ENCODE peak calls at places on chromosomes 4 and X, in four cellular contexts. C is tibial nerve, E is uterus, J is adrenal gland. R is an unnamed sample.

GRCh38 chrX:104668550-104668949 is 102.6 kb downstream of the IL1RAPL2 start:
- DNase-seq in J (no peak), E (no peak), C (peak), R (no peak)

GRCh38 chr4:143443728-143444127 is 69.8 kb upstream of the SMARCA5 start:
- DNase-seq in E (no peak), C (no peak), J (no peak), R (no peak)

GRCh38 chr4:15809058-15809457 is 30.9 kb downstream of the CD38 start:
- DNase-seq in J (no peak), E (no peak), C (no peak), R (no peak)

GRCh38 chrX:107780525-107780924 is 3.0 kb downstream of the NCBP2L start:
- DNase-seq in J (no peak), E (no peak), C (no peak), R (peak)

GRCh38 chr4:125951275-125951887 is 636.6 kb downstream of the FAT4 start:
- DNase-seq in J (no peak), C (no peak), E (no peak), R (no peak)

GRCh38 chr4:38728651-38729141 is 54.1 kb downstream of the TLR10 start:
- DNase-seq in J (no peak), E (no peak), C (no peak), R (no peak)

GRCh38 chr4:120056249-120056648 is 10.4 kb downstream of the MAD2L1 start:
- DNase-seq in C (no peak), J (no peak), E (no peak), R (no peak)

GRCh38 chrX:10926906-10927305 is 184.2 kb upstream of the HCCS start:
- DNase-seq in E (no peak), C (no peak), J (no peak), R (no peak)

GRCh38 chr4:81215936-81216335 is 914 bp upstream of the PRKG2 start:
- DNase-seq in E (no peak), J (no peak), C (no peak), R (no peak)

GRCh38 chrX:70132877-70133302 is 357 bp upstream of the IGBP1 start:
- DNase-seq in E (no peak), C (no peak), J (no peak), R (no peak)

GRCh38 chr4:122827258-122827887 is 742 bp downstream of the FGF2 start:
- DNase-seq in J (peak), C (peak), E (peak), R (no peak)

GRCh38 chr4:23884731-23885130 is 5.1 kb downstream of the PPARGC1A start:
- DNase-seq in J (no peak), C (no peak), E (no peak), R (no peak)

GRCh38 chr4:78904143-78904542 is 35.1 kb downstream of the PAQR3 start:
- DNase-seq in C (no peak), J (no peak), E (no peak), R (no peak)

GRCh38 chr4:184413227-184414064 is 60.9 kb downstream of the IRF2 start:
- DNase-seq in C (no peak), J (no peak), E (no peak), R (no peak)

GRCh38 chr4:164748375-164748774 is 5.6 kb upstream of the SMIM31 start:
- DNase-seq in C (no peak), E (no peak), J (no peak), R (no peak)

GRCh38 chr4:114659386-114660008 is 60.9 kb downstream of the UGT8 start:
- DNase-seq in E (peak), C (peak), J (peak), R (no peak)

GRCh38 chr4:77153016-77153415 is 4.0 kb upstream of the CCNG2 start:
- DNase-seq in J (no peak), C (no peak), E (no peak), R (no peak)

GRCh38 chrX:39895228-39896110 is 202.3 kb downstream of the BCOR start:
- DNase-seq in J (no peak), E (no peak), C (no peak), R (no peak)

GRCh38 chrX:112839856-112840255 is 775 bp downstream of the AMOT start:
- DNase-seq in E (no peak), J (no peak), C (no peak), R (no peak)

GRCh38 chrX:38561951-38562719 is 793 bp downstream of the TSPAN7 start:
- DNase-seq in J (peak), E (peak), C (no peak), R (peak)

GRCh38 chr4:114905017-114905416 is 208.4 kb downstream of the NDST4 start:
- DNase-seq in J (no peak), E (no peak), C (no peak), R (no peak)

GRCh38 chr4:68342139-68342538 is 7.8 kb downstream of the YTHDC1 start:
- DNase-seq in J (peak), E (no peak), C (no peak), R (no peak)

GRCh38 chr4:48538358-48538757 is 48.3 kb downstream of the ZAR1 start:
- DNase-seq in J (no peak), E (no peak), C (no peak), R (no peak)

GRCh38 chrX:150574824-150575409 is 6.5 kb downstream of the MTM1 start:
- DNase-seq in C (no peak), J (no peak), E (no peak), R (no peak)
- H3K4me3 ChIP-seq in C (no peak), J (no peak), E (no peak), R (no peak)

DNA sequence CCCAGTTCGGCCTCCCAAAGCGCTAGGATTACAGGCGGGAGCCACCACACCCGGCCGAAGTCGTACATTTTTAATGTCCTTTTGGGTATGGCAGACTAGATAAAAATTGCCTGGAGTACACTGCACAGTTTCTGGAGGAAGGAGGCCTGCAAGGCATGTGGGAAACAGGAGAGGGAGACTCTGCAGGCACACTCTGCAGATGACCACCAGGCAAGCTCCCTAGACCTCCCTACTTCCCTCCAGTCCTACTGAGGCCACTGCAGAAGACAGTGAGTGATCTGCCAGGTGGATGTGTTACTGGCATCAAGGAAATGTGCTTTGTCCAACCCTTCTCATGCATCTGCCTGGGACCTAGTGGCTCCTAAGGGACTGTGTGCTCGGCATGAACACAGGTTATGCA is 11.4 kb downstream of the PDLIM3 start:
- DNase-seq in E (no peak), J (no peak), C (no peak), R (no peak)
- TF ChIP-seq POLR2A in E (no peak), J (no peak), C (no peak), R (no peak)

DNA sequence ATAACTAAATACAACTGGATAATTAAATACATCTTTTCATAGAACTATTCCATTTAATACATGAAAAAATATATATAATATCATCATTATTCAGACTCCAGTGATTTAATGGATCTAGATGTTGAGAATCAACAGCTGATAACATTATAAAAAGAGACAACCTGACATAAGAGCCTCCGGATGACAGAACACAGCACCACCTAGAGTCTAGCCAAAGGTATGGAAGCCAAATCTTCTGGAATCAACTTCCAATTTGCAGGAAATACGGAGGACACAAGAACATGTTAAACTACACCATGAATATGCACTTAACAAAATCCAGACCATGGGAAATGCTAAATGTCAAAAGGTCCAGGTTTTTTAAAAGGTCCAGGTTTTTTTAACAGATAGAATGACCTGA is 55.0 kb downstream of the LRBA start:
- DNase-seq in C (no peak), E (no peak), J (no peak), R (no peak)
- TF ChIP-seq CTCF in C (peak), E (peak), J (peak), R (no peak)

GRCh38 chr4:153497988-153498967 is 32.1 kb downstream of the TMEM131L start:
- DNase-seq in J (no peak), C (no peak), E (no peak), R (no peak)

GRCh38 chr4:153497091-153497531 is 31.0 kb downstream of the TMEM131L start:
- DNase-seq in J (no peak), E (no peak), C (no peak), R (no peak)

GRCh38 chr4:153501578-153501977 is 35.4 kb downstream of the TMEM131L start:
- DNase-seq in C (no peak), J (no peak), E (no peak), R (no peak)

GRCh38 chr4:153495480-153496206 is 29.5 kb downstream of the TMEM131L start:
- DNase-seq in E (no peak), J (no peak), C (no peak), R (no peak)

GRCh38 chr4:153499005-153499404 is 32.8 kb downstream of the TMEM131L start:
- DNase-seq in E (no peak), C (no peak), J (no peak), R (no peak)
- H3K4me3 ChIP-seq in E (no peak), C (no peak), J (no peak), R (no peak)

GRCh38 chrX:45771114-45771513 is 570.4 kb upstream of the DIPK2B start:
- DNase-seq in E (peak), J (no peak), C (no peak), R (no peak)
- TF ChIP-seq POLR2A in E (peak), J (no peak), C (no peak), R (no peak)

GRCh38 chr4:146511381-146511780 is 10.4 kb downstream of the SLC10A7 start:
- DNase-seq in C (no peak), J (no peak), E (no peak), R (no peak)
- TF ChIP-seq CTCF in C (no peak), J (no peak), E (no peak), R (no peak)

GRCh38 chr4:89836031-89836777 is 757 bp downstream of the SNCA start:
- DNase-seq in E (peak), C (no peak), J (no peak), R (no peak)
- H3K4me3 ChIP-seq in E (peak), C (peak), J (peak), R (peak)

GRCh38 chrX:49185062-49185394 is 1.1 kb downstream of the PRICKLE3 start:
- DNase-seq in J (no peak), C (no peak), E (no peak), R (no peak)

GRCh38 chrX:49187028-49187394 is 838 bp upstream of the PRICKLE3 start:
- DNase-seq in C (no peak), J (no peak), E (no peak), R (no peak)

GRCh38 chrX:49184294-49185061 is 1.7 kb downstream of the PRICKLE3 start:
- DNase-seq in E (peak), J (peak), C (peak), R (peak)

GRCh38 chrX:49187526-49187925 is 1.4 kb upstream of the PRICKLE3 start:
- DNase-seq in J (no peak), E (no peak), C (no peak), R (no peak)

GRCh38 chrX:49186125-49187027 is at the start of gene PRICKLE3:
- DNase-seq in J (peak), E (peak), C (peak), R (peak)
- TF ChIP-seq POLR2A in J (peak), E (peak), C (peak), R (no peak)

GRCh38 chr4:139819082-139819481 is 153.5 kb downstream of the MGST2 start:
- DNase-seq in J (no peak), E (no peak), C (no peak), R (no peak)
- TF ChIP-seq CTCF in J (no peak), E (no peak), C (no peak), R (no peak)

DNA sequence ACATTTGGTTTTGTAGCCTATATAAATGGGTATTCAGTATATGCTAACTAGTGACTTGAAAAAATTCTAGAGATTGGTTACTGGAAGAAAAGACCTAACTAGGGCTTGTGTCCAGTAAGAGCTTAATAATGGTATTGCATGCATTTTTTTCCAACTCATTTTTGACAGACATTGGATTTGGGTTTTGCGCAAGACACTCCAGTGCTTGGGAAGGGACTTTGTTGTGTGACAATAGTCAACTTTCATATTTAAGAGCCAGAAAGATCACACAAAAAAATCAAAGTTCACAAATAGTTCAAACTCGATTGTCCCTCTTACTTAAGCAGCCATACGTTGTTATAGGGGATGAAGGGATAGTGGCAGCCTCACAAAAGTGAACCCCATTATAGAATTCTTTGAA is 1.2 kb upstream of the HSD17B11 start:
- DNase-seq in J (no peak), E (no peak), C (no peak), R (no peak)
- H3K4me3 ChIP-seq in J (no peak), E (no peak), C (peak), R (no peak)

R was measured in lower leg skin.